ENCODE peak calls at places on chromosomes 16 and 17, in ten cellular contexts. F, R, Z, J, V, U, O, N, G and Q are unnamed samples.

GRCh38 chr16:85606920-85607319 is 6.2 kb upstream of the GSE1 start:
- DNase-seq in F (no peak), R (no peak), Z (no peak), J (no peak), V (no peak), U (no peak), O (no peak), N (no peak), G (no peak), Q (no peak)

GRCh38 chr17:64045176-64045575 is 24.7 kb upstream of the ICAM2 start:
- DNase-seq in F (no peak), R (no peak), Z (no peak), J (no peak), V (no peak), U (no peak), O (no peak), N (no peak), G (no peak), Q (no peak)

GRCh38 chr17:77829871-77830799 is 128.4 kb upstream of the TNRC6C start:
- DNase-seq in F (peak), R (peak), Z (no peak), J (no peak), V (peak), U (no peak), O (no peak), N (no peak), G (no peak), Q (no peak)

GRCh38 chr17:48024149-48025039 is 13.2 kb downstream of the COPZ2 start:
- DNase-seq in F (peak), R (no peak), Z (peak), J (no peak), V (no peak), U (peak), O (no peak), N (peak), G (peak), Q (peak)

GRCh38 chr17:27630607-27631408 is at the start of gene LGALS9:
- DNase-seq in F (peak), R (no peak), Z (peak), J (no peak), V (no peak), U (no peak), O (no peak), N (peak), G (peak), Q (peak)

GRCh38 chr17:49327835-49328784 is 33.9 kb downstream of the ZNF652 start:
- DNase-seq in F (no peak), R (peak), Z (no peak), J (no peak), V (no peak), U (no peak), O (no peak), N (no peak), G (no peak), Q (no peak)

GRCh38 chr17:80986816-80987480 is 4.7 kb upstream of the CHMP6 start:
- DNase-seq in F (no peak), R (no peak), Z (no peak), J (no peak), V (no peak), U (no peak), O (no peak), N (no peak), G (no peak), Q (no peak)

GRCh38 chr16:3589001-3589400 is 11.8 kb upstream of the NLRC3 start:
- DNase-seq in F (no peak), R (no peak), Z (no peak), J (no peak), V (no peak), U (no peak), O (no peak), N (no peak), G (no peak), Q (no peak)

GRCh38 chr16:3861808-3862451 is 18.6 kb downstream of the CREBBP start:
- DNase-seq in F (no peak), R (peak), Z (no peak), J (no peak), V (no peak), U (no peak), O (no peak), N (no peak), G (no peak), Q (peak)

GRCh38 chr17:70168044-70168978 is 1.0 kb upstream of the KCNJ2 start:
- DNase-seq in F (peak), R (peak), Z (peak), J (no peak), V (peak), U (peak), O (peak), N (peak), G (peak), Q (peak)

GRCh38 chr17:19263621-19264010 is 26.4 kb downstream of the EPN2 start:
- DNase-seq in F (no peak), R (peak), Z (no peak), J (no peak), V (no peak), U (peak), O (no peak), N (no peak), G (no peak), Q (no peak)

GRCh38 chr16:30700491-30700890 is 1.5 kb downstream of the SRCAP start:
- DNase-seq in F (peak), R (peak), Z (no peak), J (no peak), V (no peak), U (no peak), O (no peak), N (no peak), G (no peak), Q (no peak)

GRCh38 chr17:59649886-59650285 is 30.2 kb downstream of the CLTC start:
- DNase-seq in F (no peak), R (no peak), Z (no peak), J (no peak), V (no peak), U (no peak), O (no peak), N (no peak), G (no peak), Q (no peak)

GRCh38 chr16:1042776-1043349 is 29.7 kb upstream of the SSTR5 start:
- DNase-seq in F (no peak), R (no peak), Z (no peak), J (no peak), V (no peak), U (no peak), O (no peak), N (no peak), G (no peak), Q (no peak)

GRCh38 chr16:30491744-30492308 is 19.3 kb downstream of the ITGAL start:
- DNase-seq in F (peak), R (peak), Z (no peak), J (peak), V (peak), U (peak), O (no peak), N (peak), G (no peak), Q (peak)

GRCh38 chr16:68889508-68890150 is 46.3 kb downstream of the TANGO6 start:
- DNase-seq in F (no peak), R (no peak), Z (no peak), J (peak), V (no peak), U (no peak), O (no peak), N (no peak), G (no peak), Q (no peak)

GRCh38 chr17:14744716-14745115 is 443.8 kb downstream of the HS3ST3B1 start:
- DNase-seq in F (no peak), R (peak), Z (no peak), J (no peak), V (no peak), U (no peak), O (no peak), N (no peak), G (peak), Q (peak)

GRCh38 chr17:56325561-56325960 is 172.3 kb downstream of the ANKFN1 start:
- DNase-seq in F (no peak), R (no peak), Z (no peak), J (no peak), V (no peak), U (no peak), O (no peak), N (no peak), G (no peak), Q (no peak)
- TF ChIP-seq CTCF in F (no peak), R (no peak), Z (no peak), J (no peak), V (no peak), U (no peak), O (no peak), N (no peak), G (no peak), Q (no peak)

DNA sequence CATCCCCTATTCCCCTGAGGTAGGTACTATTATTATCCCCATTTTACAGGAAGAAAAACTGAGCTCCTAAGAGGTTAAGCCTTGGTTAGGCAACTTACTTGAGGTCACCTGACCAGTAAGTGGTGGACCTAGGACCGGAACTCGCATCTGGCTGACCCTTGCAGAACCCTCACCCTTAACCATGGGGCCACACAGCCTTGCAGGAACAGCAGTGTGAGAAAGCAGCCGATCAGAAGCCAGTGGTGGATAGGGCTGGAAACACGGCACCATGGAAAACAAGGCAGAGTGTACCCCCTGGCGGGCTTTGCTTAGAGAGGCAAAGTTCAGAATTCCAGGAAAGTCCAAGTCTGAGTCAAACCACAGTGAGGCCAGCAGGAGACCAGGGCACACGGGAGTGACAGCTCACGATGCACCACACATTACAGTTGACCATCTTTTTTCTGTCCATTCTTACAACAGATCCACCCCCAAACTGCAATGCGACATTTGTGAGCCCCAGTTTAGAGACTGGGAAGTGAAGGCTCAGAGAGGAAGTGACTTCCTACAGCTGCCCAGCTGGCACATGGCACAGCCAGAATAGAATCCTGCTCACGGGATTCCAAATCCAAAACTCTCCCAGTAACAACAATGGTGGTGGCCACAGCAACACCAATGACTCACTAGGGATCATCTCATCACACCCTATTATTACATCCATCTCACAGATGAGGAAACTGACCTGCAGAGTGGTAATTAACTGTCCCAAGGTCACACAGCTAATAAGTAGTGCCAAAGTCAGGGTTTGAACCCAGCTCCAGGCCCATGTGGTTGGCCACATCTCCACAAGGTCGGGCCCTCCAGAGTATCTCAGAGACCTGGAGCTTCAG is 20.3 kb downstream of the KIFC3 start:
- DNase-seq in F (no peak), R (peak), Z (no peak), J (peak), V (no peak), U (no peak), O (no peak), N (no peak), G (no peak), Q (no peak)
- TF ChIP-seq CTCF in F (no peak), R (no peak), Z (no peak), J (peak), V (no peak), U (no peak), O (no peak), N (no peak), G (no peak), Q (no peak)

GRCh38 chr16:73057369-73058210 is 9.7 kb upstream of the ZFHX3 start:
- DNase-seq in F (no peak), R (no peak), Z (no peak), J (no peak), V (no peak), U (no peak), O (peak), N (peak), G (peak), Q (no peak)
- TF ChIP-seq CTCF in F (no peak), R (no peak), Z (no peak), J (peak), V (peak), U (peak), O (no peak), N (peak), G (no peak), Q (no peak)

GRCh38 chr16:2056077-2056476 is 8.3 kb downstream of the TSC2 start:
- DNase-seq in F (no peak), R (no peak), Z (no peak), J (peak), V (no peak), U (no peak), O (no peak), N (no peak), G (no peak), Q (no peak)
- TF ChIP-seq CTCF in F (peak), R (peak), Z (no peak), J (peak), V (peak), U (peak), O (no peak), N (peak), G (no peak), Q (no peak)